ENCODE peak calls at places on chromosome X, in seven cellular contexts. G is CD8-positive, alpha-beta T cell; M is RPMI8226; S is NCI-H146; O is activated naive CD4-positive, alpha-beta T cell treated with anti-CD3 and anti-CD28 coated beads for 36 hours; E is NCI-H1694 treated with DMSO at 0.1 percent for 48 hours; V is stimulated activated CD8-positive, alpha-beta memory T cell treated with anti-CD3 and anti-CD28 coated beads, Interleukin-4, amount 100 ng/mL, for 1 hour. U is an unnamed sample.

GRCh38 chrX:150966742-150967141 is 16.4 kb upstream of the HMGB3 start:
- DNase-seq in G (no peak), M (no peak), S (no peak), O (no peak), E (no peak), V (no peak), U (no peak)

GRCh38 chrX:133444952-133445831 is 29.9 kb upstream of the GPC4 start:
- DNase-seq in G (no peak), M (no peak), S (no peak), O (no peak), E (no peak), V (no peak), U (no peak)

GRCh38 chrX:35786271-35786670 is 11.9 kb upstream of the MAGEB16 start:
- DNase-seq in G (no peak), M (no peak), S (no peak), O (no peak), E (no peak), V (no peak), U (no peak)

GRCh38 chrX:56761167-56761566 is 32.1 kb downstream of the NBDY start:
- DNase-seq in G (no peak), M (no peak), S (no peak), O (no peak), E (no peak), V (no peak), U (no peak)

GRCh38 chrX:110003167-110004156 is 548 bp downstream of the TMEM164 start:
- DNase-seq in G (no peak), M (peak), S (peak), O (no peak), E (no peak), V (no peak), U (no peak)

GRCh38 chrX:2371026-2371778 is 129.6 kb downstream of the DHRSX start:
- DNase-seq in G (no peak), M (no peak), S (no peak), O (no peak), E (no peak), V (no peak), U (no peak)

GRCh38 chrX:9942086-9942485 is 25.1 kb upstream of the CLDN34 start:
- DNase-seq in G (peak), M (no peak), S (no peak), O (peak), E (no peak), V (peak), U (no peak)

GRCh38 chrX:72037601-72038000 is 94.1 kb downstream of the RTL5 start:
- DNase-seq in G (no peak), M (no peak), S (no peak), O (no peak), E (no peak), V (no peak), U (no peak)

GRCh38 chrX:46573331-46573895 is at the start of gene CHST7:
- DNase-seq in G (peak), M (peak), S (peak), O (peak), E (peak), V (no peak), U (no peak)

GRCh38 chrX:19571708-19572107 is 56.4 kb upstream of the MAP3K15 start:
- DNase-seq in G (no peak), M (no peak), S (no peak), O (peak), E (no peak), V (no peak), U (no peak)

GRCh38 chrX:110051559-110051958 is 48.6 kb downstream of the TMEM164 start:
- DNase-seq in G (no peak), M (no peak), S (no peak), O (no peak), E (no peak), V (no peak), U (no peak)

GRCh38 chrX:121301356-121301755 is 253.9 kb downstream of the GLUD2 start:
- DNase-seq in G (no peak), M (no peak), S (no peak), O (no peak), E (no peak), V (no peak), U (no peak)

GRCh38 chrX:115559672-115560071 is 1.3 kb upstream of the PLS3 start:
- DNase-seq in G (no peak), M (no peak), S (no peak), O (no peak), E (no peak), V (no peak), U (no peak)

GRCh38 chrX:131617182-131617581 is 73.3 kb downstream of the OR13H1 start:
- DNase-seq in G (no peak), M (no peak), S (no peak), O (no peak), E (no peak), V (no peak), U (no peak)

GRCh38 chrX:11953615-11954014 is 184.7 kb upstream of the FRMPD4 start:
- DNase-seq in G (no peak), M (no peak), S (no peak), O (no peak), E (no peak), V (no peak), U (no peak)

GRCh38 chrX:107677909-107678308 is 49.6 kb downstream of the PRPS1 start:
- DNase-seq in G (no peak), M (no peak), S (no peak), O (no peak), E (no peak), V (no peak), U (no peak)

GRCh38 chrX:10254746-10255145 is 98.0 kb downstream of the CLCN4 start:
- DNase-seq in G (no peak), M (no peak), S (no peak), O (no peak), E (no peak), V (no peak), U (no peak)

U was measured in esophagus squamous epithelium.